ENCODE peak calls at places on chromosomes 1 and 21, in ten cellular contexts. K, D, X, P, Y, S, H, T, L and N are unnamed samples.

GRCh38 chr1:31054349-31054748 is 11.2 kb downstream of the PUM1 start:
- DNase-seq in H (peak; percentile 84), T (no peak), K (peak; percentile 48), Y (no peak), D (no peak), P (no peak), X (no peak), S (no peak), L (peak; percentile 37), N (peak; percentile 35)

GRCh38 chr1:23198373-23198772 is 18.9 kb downstream of the HTR1D start:
- DNase-seq in P (no peak), X (no peak), S (no peak), L (peak; percentile 96), H (peak; percentile 90), D (no peak), Y (no peak), T (no peak), K (peak; percentile 94), N (no peak)

GRCh38 chr1:51421961-51422360 is 91.6 kb upstream of the TTC39A start:
- DNase-seq in L (peak; percentile 82), D (peak; percentile 85), S (peak; percentile 45), H (peak; percentile 78), K (peak; percentile 61), Y (no peak), T (peak; percentile 51), X (no peak), P (no peak), N (peak; percentile 34)

GRCh38 chr1:16727190-16728111 is 12.9 kb upstream of the RNU1-4 start:
- DNase-seq in T (no peak), S (peak; percentile 21), L (peak; percentile 38), H (peak; percentile 45), Y (peak; percentile 39), X (peak; percentile 66), K (peak; percentile 65), P (peak; percentile 34), D (peak; percentile 93), N (no peak)

GRCh38 chr1:201316556-201316955 is 33.2 kb downstream of the PKP1 start:
- DNase-seq in S (no peak), K (no peak), X (no peak), T (no peak), D (no peak), Y (no peak), L (no peak), P (no peak), H (no peak), N (no peak)

GRCh38 chr1:165842363-165843129 is 15.1 kb downstream of the UCK2 start:
- DNase-seq in K (peak; percentile 52), D (no peak), H (peak; percentile 48), P (no peak), L (peak; percentile 58), T (no peak), Y (no peak), S (no peak), X (no peak), N (peak; percentile 68)

GRCh38 chr1:34115233-34115632 is 49.8 kb downstream of the CSMD2 start:
- DNase-seq in X (no peak), D (no peak), L (no peak), T (no peak), K (peak; percentile 33), Y (no peak), P (no peak), H (peak; percentile 15), S (no peak), N (no peak)

GRCh38 chr1:228497206-228497605 is 10.0 kb downstream of the RNF187 start:
- DNase-seq in X (no peak), H (no peak), S (no peak), D (no peak), Y (no peak), L (no peak), P (no peak), T (no peak), K (no peak), N (no peak)

DNA sequence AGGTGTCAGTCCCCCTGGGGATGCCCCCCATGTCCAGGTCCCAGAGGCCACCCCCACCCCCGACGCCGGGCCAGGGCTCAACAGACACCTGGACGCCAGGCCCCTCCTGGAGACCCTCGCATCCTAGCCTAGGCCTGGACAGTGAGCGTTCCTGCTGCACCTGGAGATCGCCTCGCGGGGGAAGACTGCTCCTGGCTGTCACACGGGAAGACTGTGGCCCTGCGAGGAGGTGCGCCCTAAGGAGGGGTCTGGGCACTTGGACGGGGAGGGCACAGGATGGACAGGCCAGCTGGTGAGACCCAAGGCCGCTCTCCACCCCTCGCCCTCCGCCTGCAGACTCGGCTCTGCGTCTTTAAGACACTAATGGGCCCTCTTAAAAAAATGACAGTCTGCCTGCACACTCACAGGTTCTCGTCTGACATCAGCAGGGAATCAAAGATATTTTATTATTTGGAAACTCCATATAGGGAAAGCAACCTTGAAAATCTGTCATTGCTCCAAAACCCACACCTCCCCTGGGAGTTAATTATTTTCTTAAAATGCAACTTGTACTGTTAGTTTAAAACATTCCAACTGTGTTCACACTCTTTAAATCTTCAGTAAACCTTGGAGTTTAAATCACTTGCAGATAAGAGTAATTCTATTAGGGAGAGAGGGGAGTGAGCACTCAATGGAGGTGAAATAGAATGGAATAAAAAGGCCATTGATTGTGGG is 45.6 kb upstream of the ACTRT2 start:
- DNase-seq in P (peak; percentile 22), K (no peak), D (no peak), T (no peak), Y (no peak), H (no peak), X (peak; percentile 53), S (no peak), L (no peak), N (no peak)
- H3K9me3 ChIP-seq in P (no peaks in the 10 kb centered on the region), K (no peaks in the 10 kb centered on the region), D (no peaks in the 10 kb centered on the region), T (peaks cover 3% of the 10 kb centered on the region), Y (peaks cover 100% of the 10 kb centered on the region), H (no peaks in the 10 kb centered on the region), X (no peaks in the 10 kb centered on the region), S (no peaks in the 10 kb centered on the region), L (no peaks in the 10 kb centered on the region), N (no peaks in the 10 kb centered on the region)

GRCh38 chr1:222788328-222789156 is 26.3 kb upstream of the DISP1 start:
- DNase-seq in L (no peak), P (no peak), X (no peak), Y (no peak), T (no peak), K (no peak), S (no peak), D (peak; percentile 16), H (no peak), N (no peak)

GRCh38 chr1:222791006-222791710 is 23.7 kb upstream of the DISP1 start:
- DNase-seq in P (no peak), T (no peak), K (peak; percentile 59), D (peak; percentile 34), L (no peak), S (no peak), H (no peak), X (no peak), Y (no peak), N (no peak)

GRCh38 chr1:222790520-222790919 is 24.3 kb upstream of the DISP1 start:
- DNase-seq in S (no peak), L (no peak), Y (no peak), D (peak; percentile 21), X (no peak), H (no peak), P (no peak), T (no peak), K (no peak), N (no peak)

GRCh38 chr1:222787746-222788145 is 27.1 kb upstream of the DISP1 start:
- DNase-seq in X (no peak), L (no peak), S (no peak), T (no peak), D (peak; percentile 6), Y (no peak), K (peak; percentile 38), H (peak; percentile 45), P (no peak), N (no peak)

DNA sequence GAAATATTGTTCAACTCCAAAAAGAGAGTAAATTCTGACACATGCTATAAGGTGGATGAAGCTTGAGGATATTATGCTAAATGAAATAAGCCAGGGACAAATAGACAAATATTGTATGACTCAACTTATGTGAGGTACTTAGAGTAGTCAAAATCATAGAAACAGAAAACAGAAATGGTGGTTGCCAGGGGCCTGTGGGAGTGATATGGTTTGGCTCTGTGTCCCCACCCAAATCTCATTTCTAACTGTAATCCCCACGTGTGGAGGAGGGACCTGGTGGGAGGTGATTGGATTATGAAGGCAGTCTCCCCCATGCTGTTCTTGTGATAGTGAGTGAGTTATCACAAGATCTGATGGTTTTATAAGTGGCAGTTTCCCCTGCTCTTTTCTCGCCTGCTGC is 24.7 kb upstream of the DISP1 start:
- DNase-seq in P (no peak), L (no peak), S (no peak), Y (no peak), T (no peak), D (peak; percentile 31), K (no peak), X (no peak), H (no peak), N (no peak)
- H3K27ac ChIP-seq in P (no peak overlapping the region), L (no peak overlapping the region), S (no peak overlapping the region), Y (no peak overlapping the region), T (no peak overlapping the region), D (no peak overlapping the region), K (no peak overlapping the region), X (no peak overlapping the region), H (no peak overlapping the region), N (no peak overlapping the region)

GRCh38 chr1:2952992-2953391 is 68.3 kb upstream of the ACTRT2 start:
- DNase-seq in X (peak; percentile 34), K (no peak), S (no peak), P (no peak), D (no peak), L (no peak), Y (no peak), H (no peak), T (no peak), N (no peak)
- H3K9me3 ChIP-seq in X (no peaks in the 10 kb centered on the region), K (no peaks in the 10 kb centered on the region), S (peaks cover 5% of the 10 kb centered on the region), P (peaks cover 30% of the 10 kb centered on the region), D (peaks cover 15% of the 10 kb centered on the region), L (peaks cover 19% of the 10 kb centered on the region), Y (peaks cover 77% of the 10 kb centered on the region), H (no peaks in the 10 kb centered on the region), T (peaks cover 6% of the 10 kb centered on the region), N (peaks cover 2% of the 10 kb centered on the region)

DNA sequence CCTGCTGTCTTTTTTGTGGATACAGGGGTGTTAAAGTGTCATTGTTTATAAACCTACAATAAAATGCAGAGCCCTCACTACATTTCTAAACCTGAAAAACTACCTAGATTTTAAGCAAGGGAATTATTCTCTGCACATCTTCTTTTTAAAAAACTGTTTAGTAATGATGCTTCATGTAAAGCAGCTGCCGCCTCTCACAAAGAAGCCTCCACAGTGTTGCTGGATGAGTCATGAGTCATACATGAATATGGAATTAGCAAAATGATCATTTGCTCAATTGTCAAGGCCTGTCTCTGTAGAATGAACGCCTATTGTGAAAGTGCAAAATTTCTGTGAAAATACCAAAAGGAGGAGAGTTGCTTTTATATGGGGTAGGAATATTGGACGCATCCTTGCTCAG is 259.5 kb upstream of the CHRM3 start:
- DNase-seq in L (no peak), P (no peak), H (no peak), K (peak; percentile 47), T (no peak), D (no peak), S (no peak), X (no peak), Y (no peak), N (no peak)
- H3K27ac ChIP-seq in L (no peak overlapping the region), P (no peak overlapping the region), H (no peak overlapping the region), K (no peak overlapping the region), T (no peak overlapping the region), D (no peak overlapping the region), S (no peak overlapping the region), X (no peak overlapping the region), Y (no peak overlapping the region), N (no peak overlapping the region)

DNA sequence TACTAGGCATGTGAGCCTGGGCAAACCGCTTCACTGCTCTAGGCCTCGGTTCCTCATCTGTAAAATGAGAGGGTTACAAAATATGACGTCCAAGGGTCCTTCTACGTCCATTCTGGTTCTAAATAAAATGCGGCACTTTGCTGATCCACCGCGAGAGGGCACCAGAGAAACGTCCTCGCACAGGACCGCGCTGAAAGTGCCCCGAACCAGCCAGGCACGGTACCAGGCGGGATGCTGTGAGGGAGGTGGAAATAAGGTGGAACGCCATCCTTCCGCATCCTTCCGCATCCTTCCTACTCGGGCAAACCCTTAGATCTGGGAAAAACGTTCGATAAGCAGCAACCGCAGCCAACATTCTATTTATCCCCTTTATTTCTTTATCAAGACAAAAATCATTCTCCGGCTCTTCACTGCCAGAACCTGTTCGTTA is 60.3 kb upstream of the KRTAP19-8 start:
- DNase-seq in H (peak; percentile 72), S (peak; percentile 78), T (peak; percentile 51), L (peak; percentile 65), K (peak; percentile 45), X (peak; percentile 78), Y (peak; percentile 36), P (peak; percentile 72), D (peak; percentile 90), N (peak; percentile 35)
- H3K9me3 ChIP-seq in H (no peaks in the 10 kb centered on the region), S (no peaks in the 10 kb centered on the region), T (no peaks in the 10 kb centered on the region), L (no peaks in the 10 kb centered on the region), K (no peaks in the 10 kb centered on the region), X (no peaks in the 10 kb centered on the region), Y (no peaks in the 10 kb centered on the region), P (no peaks in the 10 kb centered on the region), D (no peaks in the 10 kb centered on the region), N (no peaks in the 10 kb centered on the region)